ENCODE peak calls at places on chromosomes 4 and X, in nine cellular contexts. D is ELR, O is nucleus accumbens, S is GDM1, Y is activated gamma-delta T cell treated with Interleukin-2 at 50 U/mL for 16 hours, J is mesothelial cell of epicardium, M is omental fat pad, I is RWPE1, A is NCI-H1105. W is an unnamed sample.
A peak's percentile ranks its signal among the peaks of the same experiment; 100 is the strongest.

GRCh38 chr4:2913168-2913567 is 50.0 kb downstream of the NOP14 start:
- DNase-seq in D (no peak), O (no peak), S (no peak), Y (no peak), J (no peak), M (no peak), I (no peak), A (no peak), W (no peak)

GRCh38 chrX:110242371-110242770 is 75.5 kb downstream of the AMMECR1 start:
- DNase-seq in D (no peak), O (no peak), S (no peak), Y (no peak), J (no peak), M (no peak), I (peak; percentile 25), A (no peak), W (no peak)

GRCh38 chr4:87819281-87819919 is 13.4 kb upstream of the MEPE start:
- DNase-seq in D (peak; percentile 91), O (no peak), S (no peak), Y (no peak), J (no peak), M (no peak), I (peak; percentile 70), A (no peak), W (no peak)

GRCh38 chr4:134865675-134866074 is 664.1 kb upstream of the PABPC4L start:
- DNase-seq in D (peak; percentile 12), O (no peak), S (no peak), Y (no peak), J (no peak), M (no peak), I (no peak), A (no peak), W (no peak)

GRCh38 chr4:116702949-116703348 is 382.4 kb downstream of the TRAM1L1 start:
- DNase-seq in D (peak; percentile 25), O (no peak), S (no peak), Y (no peak), J (no peak), M (no peak), I (no peak), A (no peak), W (no peak)

GRCh38 chr4:186592961-186593586 is 37.7 kb upstream of the MTNR1A start:
- DNase-seq in D (no peak), O (no peak), S (no peak), Y (no peak), J (no peak), M (no peak), I (no peak), A (no peak), W (no peak)

GRCh38 chr4:163702736-163703135 is 208.2 kb downstream of the TMA16 start:
- DNase-seq in D (no peak), O (no peak), S (no peak), Y (no peak), J (no peak), M (no peak), I (no peak), A (no peak), W (no peak)

GRCh38 chr4:141501395-141501794 is 135.0 kb upstream of the IL15 start:
- DNase-seq in D (no peak), O (no peak), S (no peak), Y (no peak), J (no peak), M (no peak), I (no peak), A (no peak), W (no peak)

GRCh38 chr4:117700111-117700892 is 334.0 kb upstream of the NDST3 start:
- DNase-seq in D (peak; percentile 13), O (no peak), S (no peak), Y (no peak), J (no peak), M (no peak), I (no peak), A (no peak), W (no peak)

GRCh38 chr4:152935661-152936445 is at the start of gene FHDC1:
- DNase-seq in D (peak; percentile 49), O (no peak), S (peak; percentile 3), Y (no peak), J (no peak), M (no peak), I (peak; percentile 79), A (peak; percentile 57), W (peak; percentile 84)

GRCh38 chrX:24988314-24988713 is 27.5 kb downstream of the ARX start:
- DNase-seq in D (no peak), O (no peak), S (no peak), Y (no peak), J (no peak), M (no peak), I (no peak), A (no peak), W (no peak)

GRCh38 chrX:13994104-13994503 is 35.6 kb downstream of the GEMIN8 start:
- DNase-seq in D (no peak), O (peak; percentile 32), S (no peak), Y (no peak), J (no peak), M (no peak), I (no peak), A (no peak), W (no peak)

GRCh38 chr4:5747746-5748365 is 36.9 kb downstream of the EVC start:
- DNase-seq in D (peak; percentile 83), O (no peak), S (no peak), Y (no peak), J (no peak), M (no peak), I (peak; percentile 73), A (no peak), W (no peak)

GRCh38 chr4:60013458-60013857 is 1186.7 kb upstream of the ADGRL3 start:
- DNase-seq in D (no peak), O (no peak), S (no peak), Y (no peak), J (no peak), M (no peak), I (no peak), A (no peak), W (no peak)

GRCh38 chr4:2354760-2355159 is 63.7 kb downstream of the ZFYVE28 start:
- DNase-seq in D (no peak), O (no peak), S (peak; percentile 65), Y (peak; percentile 29), J (no peak), M (no peak), I (no peak), A (no peak), W (peak; percentile 33)

GRCh38 chr4:61277785-61278184 is 77.7 kb downstream of the ADGRL3 start:
- DNase-seq in D (no peak), O (no peak), S (no peak), Y (no peak), J (no peak), M (no peak), I (peak; percentile 21), A (peak; percentile 60), W (no peak)

GRCh38 chr4:186809070-186809469 is 85.4 kb upstream of the FAT1 start:
- DNase-seq in D (no peak), O (no peak), S (no peak), Y (no peak), J (no peak), M (no peak), I (no peak), A (no peak), W (no peak)

GRCh38 chrX:72005046-72005445 is 94.4 kb downstream of the NHSL2 start:
- DNase-seq in D (no peak), O (no peak), S (no peak), Y (no peak), J (no peak), M (no peak), I (no peak), A (no peak), W (no peak)

GRCh38 chr4:141458501-141458900 is 177.9 kb upstream of the IL15 start:
- DNase-seq in D (peak; percentile 45), O (no peak), S (peak; percentile 40), Y (no peak), J (no peak), M (no peak), I (peak; percentile 71), A (no peak), W (no peak)

GRCh38 chrX:119826399-119826959 is 26.3 kb downstream of the UPF3B start:
- DNase-seq in D (peak; percentile 42), O (no peak), S (no peak), Y (no peak), J (no peak), M (no peak), I (no peak), A (no peak), W (no peak)

W was measured in breast epithelium.